ENCODE peak calls at places on chromosomes 5 and 9, in seven cellular contexts. One of them, this sample, is unnamed.

GRCh38 chr5:120306331-120306730 is 157.8 kb upstream of the PRR16 start:
- DNase-seq in activated CD4-positive, CD25-positive, alpha-beta regulatory T cell treated with anti-CD3 and anti-CD28 coated beads, Interleukin-2, amount 50 U/mL, for 72 hours: no peak
- DNase-seq in stimulated activated CD8-positive, alpha-beta memory T cell treated with anti-CD3 and anti-CD28 coated beads, Interleukin-12 subunit alpha, Interleukin-12 subunit beta, amount 100 ng/mL, for 4 hours: no peak
- DNase-seq in midbrain: no peak
- DNase-seq in fibroblast of gingiva: no peak
- DNase-seq in lower lobe of right lung: no peak
- DNase-seq in SHP77: no peak
- DNase-seq in this sample: no peak

GRCh38 chr9:37715260-37715659 is 38.3 kb upstream of the TRMT10B start:
- DNase-seq in activated CD4-positive, CD25-positive, alpha-beta regulatory T cell treated with anti-CD3 and anti-CD28 coated beads, Interleukin-2, amount 50 U/mL, for 72 hours: no peak
- DNase-seq in stimulated activated CD8-positive, alpha-beta memory T cell treated with anti-CD3 and anti-CD28 coated beads, Interleukin-12 subunit alpha, Interleukin-12 subunit beta, amount 100 ng/mL, for 4 hours: no peak
- DNase-seq in midbrain: no peak
- DNase-seq in fibroblast of gingiva: no peak
- DNase-seq in lower lobe of right lung: no peak
- DNase-seq in SHP77: no peak
- DNase-seq in this sample: no peak

GRCh38 chr5:1540166-1540565 is 16.4 kb upstream of the LPCAT1 start:
- DNase-seq in activated CD4-positive, CD25-positive, alpha-beta regulatory T cell treated with anti-CD3 and anti-CD28 coated beads, Interleukin-2, amount 50 U/mL, for 72 hours: peak
- DNase-seq in stimulated activated CD8-positive, alpha-beta memory T cell treated with anti-CD3 and anti-CD28 coated beads, Interleukin-12 subunit alpha, Interleukin-12 subunit beta, amount 100 ng/mL, for 4 hours: no peak
- DNase-seq in midbrain: no peak
- DNase-seq in fibroblast of gingiva: no peak
- DNase-seq in lower lobe of right lung: peak
- DNase-seq in SHP77: no peak
- DNase-seq in this sample: peak

GRCh38 chr5:143431789-143432188 is 28.3 kb upstream of the NR3C1 start:
- DNase-seq in activated CD4-positive, CD25-positive, alpha-beta regulatory T cell treated with anti-CD3 and anti-CD28 coated beads, Interleukin-2, amount 50 U/mL, for 72 hours: no peak
- DNase-seq in stimulated activated CD8-positive, alpha-beta memory T cell treated with anti-CD3 and anti-CD28 coated beads, Interleukin-12 subunit alpha, Interleukin-12 subunit beta, amount 100 ng/mL, for 4 hours: no peak
- DNase-seq in midbrain: no peak
- DNase-seq in fibroblast of gingiva: no peak
- DNase-seq in lower lobe of right lung: no peak
- DNase-seq in SHP77: no peak
- DNase-seq in this sample: no peak

GRCh38 chr5:127793052-127793451 is 89.9 kb downstream of the CCDC192 start:
- DNase-seq in activated CD4-positive, CD25-positive, alpha-beta regulatory T cell treated with anti-CD3 and anti-CD28 coated beads, Interleukin-2, amount 50 U/mL, for 72 hours: no peak
- DNase-seq in stimulated activated CD8-positive, alpha-beta memory T cell treated with anti-CD3 and anti-CD28 coated beads, Interleukin-12 subunit alpha, Interleukin-12 subunit beta, amount 100 ng/mL, for 4 hours: no peak
- DNase-seq in midbrain: no peak
- DNase-seq in fibroblast of gingiva: no peak
- DNase-seq in lower lobe of right lung: no peak
- DNase-seq in SHP77: no peak
- DNase-seq in this sample: no peak

GRCh38 chr9:105007143-105007542 is 79.2 kb upstream of the ABCA1 start:
- DNase-seq in activated CD4-positive, CD25-positive, alpha-beta regulatory T cell treated with anti-CD3 and anti-CD28 coated beads, Interleukin-2, amount 50 U/mL, for 72 hours: no peak
- DNase-seq in stimulated activated CD8-positive, alpha-beta memory T cell treated with anti-CD3 and anti-CD28 coated beads, Interleukin-12 subunit alpha, Interleukin-12 subunit beta, amount 100 ng/mL, for 4 hours: no peak
- DNase-seq in midbrain: peak
- DNase-seq in fibroblast of gingiva: peak
- DNase-seq in lower lobe of right lung: peak
- DNase-seq in SHP77: no peak
- DNase-seq in this sample: no peak

GRCh38 chr9:81474125-81474524 is 215.2 kb downstream of the TLE1 start:
- DNase-seq in activated CD4-positive, CD25-positive, alpha-beta regulatory T cell treated with anti-CD3 and anti-CD28 coated beads, Interleukin-2, amount 50 U/mL, for 72 hours: no peak
- DNase-seq in stimulated activated CD8-positive, alpha-beta memory T cell treated with anti-CD3 and anti-CD28 coated beads, Interleukin-12 subunit alpha, Interleukin-12 subunit beta, amount 100 ng/mL, for 4 hours: no peak
- DNase-seq in midbrain: no peak
- DNase-seq in fibroblast of gingiva: no peak
- DNase-seq in lower lobe of right lung: no peak
- DNase-seq in SHP77: no peak
- DNase-seq in this sample: no peak

GRCh38 chr9:133973111-133973790 is 18.9 kb downstream of the VAV2 start:
- DNase-seq in activated CD4-positive, CD25-positive, alpha-beta regulatory T cell treated with anti-CD3 and anti-CD28 coated beads, Interleukin-2, amount 50 U/mL, for 72 hours: no peak
- DNase-seq in stimulated activated CD8-positive, alpha-beta memory T cell treated with anti-CD3 and anti-CD28 coated beads, Interleukin-12 subunit alpha, Interleukin-12 subunit beta, amount 100 ng/mL, for 4 hours: no peak
- DNase-seq in midbrain: no peak
- DNase-seq in fibroblast of gingiva: no peak
- DNase-seq in lower lobe of right lung: peak
- DNase-seq in SHP77: no peak
- DNase-seq in this sample: no peak

GRCh38 chr5:67896312-67896985 is 319.1 kb upstream of the PIK3R1 start:
- DNase-seq in activated CD4-positive, CD25-positive, alpha-beta regulatory T cell treated with anti-CD3 and anti-CD28 coated beads, Interleukin-2, amount 50 U/mL, for 72 hours: no peak
- DNase-seq in stimulated activated CD8-positive, alpha-beta memory T cell treated with anti-CD3 and anti-CD28 coated beads, Interleukin-12 subunit alpha, Interleukin-12 subunit beta, amount 100 ng/mL, for 4 hours: no peak
- DNase-seq in midbrain: no peak
- DNase-seq in fibroblast of gingiva: no peak
- DNase-seq in lower lobe of right lung: no peak
- DNase-seq in SHP77: no peak
- DNase-seq in this sample: no peak

GRCh38 chr5:176743136-176743827 is 67.1 kb upstream of the UNC5A start:
- DNase-seq in activated CD4-positive, CD25-positive, alpha-beta regulatory T cell treated with anti-CD3 and anti-CD28 coated beads, Interleukin-2, amount 50 U/mL, for 72 hours: no peak
- DNase-seq in stimulated activated CD8-positive, alpha-beta memory T cell treated with anti-CD3 and anti-CD28 coated beads, Interleukin-12 subunit alpha, Interleukin-12 subunit beta, amount 100 ng/mL, for 4 hours: no peak
- DNase-seq in midbrain: peak
- DNase-seq in fibroblast of gingiva: no peak
- DNase-seq in lower lobe of right lung: no peak
- DNase-seq in SHP77: no peak
- DNase-seq in this sample: no peak